ENCODE peak calls at places on chromosome 19, in four cellular contexts. One of them, this sample, is unnamed.

GRCh38 chr19:15283141-15283885 is 49.0 kb downstream of the BRD4 start:
- DNase-seq in suprapubic skin: no peak
- DNase-seq in CD8-positive, alpha-beta T cell: no peak
- DNase-seq in body of pancreas: peak
- DNase-seq in this sample: no peak

GRCh38 chr19:2315121-2315817 is 7.3 kb upstream of the LINGO3 start:
- DNase-seq in suprapubic skin: no peak
- DNase-seq in CD8-positive, alpha-beta T cell: no peak
- DNase-seq in body of pancreas: no peak
- DNase-seq in this sample: no peak

GRCh38 chr19:1247747-1248453 is 483 bp upstream of the MIDN start:
- DNase-seq in suprapubic skin: no peak
- DNase-seq in CD8-positive, alpha-beta T cell: peak
- DNase-seq in body of pancreas: peak
- DNase-seq in this sample: no peak

GRCh38 chr19:2051771-2052704 is 994 bp upstream of the MKNK2 start:
- DNase-seq in suprapubic skin: peak
- DNase-seq in CD8-positive, alpha-beta T cell: no peak
- DNase-seq in body of pancreas: peak
- DNase-seq in this sample: no peak

GRCh38 chr19:6767357-6768235 is at the start of gene SH2D3A:
- DNase-seq in suprapubic skin: peak
- DNase-seq in CD8-positive, alpha-beta T cell: peak
- DNase-seq in body of pancreas: peak
- DNase-seq in this sample: peak

GRCh38 chr19:38392707-38393308 is 4.3 kb downstream of the SPRED3 start:
- DNase-seq in suprapubic skin: no peak
- DNase-seq in CD8-positive, alpha-beta T cell: no peak
- DNase-seq in body of pancreas: no peak
- DNase-seq in this sample: no peak

GRCh38 chr19:45253396-45254027 is 2.4 kb downstream of the MARK4 start:
- DNase-seq in suprapubic skin: no peak
- DNase-seq in CD8-positive, alpha-beta T cell: no peak
- DNase-seq in body of pancreas: no peak
- DNase-seq in this sample: no peak

GRCh38 chr19:37452500-37453245 is 14.6 kb downstream of the ZNF569 start:
- DNase-seq in suprapubic skin: no peak
- DNase-seq in CD8-positive, alpha-beta T cell: no peak
- DNase-seq in body of pancreas: no peak
- DNase-seq in this sample: no peak

GRCh38 chr19:511101-511841 is 4.0 kb downstream of the TPGS1 start:
- DNase-seq in suprapubic skin: no peak
- DNase-seq in CD8-positive, alpha-beta T cell: peak
- DNase-seq in body of pancreas: no peak
- DNase-seq in this sample: no peak

GRCh38 chr19:7670150-7670784 is 1.4 kb downstream of the RETN start:
- DNase-seq in suprapubic skin: no peak
- DNase-seq in CD8-positive, alpha-beta T cell: no peak
- DNase-seq in body of pancreas: no peak
- DNase-seq in this sample: no peak

GRCh38 chr19:3034845-3035541 is 5.9 kb upstream of the TLE2 start:
- DNase-seq in suprapubic skin: no peak
- DNase-seq in CD8-positive, alpha-beta T cell: no peak
- DNase-seq in body of pancreas: no peak
- DNase-seq in this sample: no peak

GRCh38 chr19:18112989-18113478 is 15.5 kb downstream of the MAST3 start:
- DNase-seq in suprapubic skin: no peak
- DNase-seq in CD8-positive, alpha-beta T cell: peak
- DNase-seq in body of pancreas: peak
- DNase-seq in this sample: no peak

GRCh38 chr19:15324791-15325519 is 7.4 kb downstream of the BRD4 start:
- DNase-seq in suprapubic skin: no peak
- DNase-seq in CD8-positive, alpha-beta T cell: no peak
- DNase-seq in body of pancreas: peak
- DNase-seq in this sample: no peak

GRCh38 chr19:32945260-32945659 is 26.5 kb downstream of the CEP89 start:
- DNase-seq in suprapubic skin: no peak
- DNase-seq in CD8-positive, alpha-beta T cell: no peak
- DNase-seq in body of pancreas: no peak
- DNase-seq in this sample: no peak

GRCh38 chr19:33797821-33798633 is 1.4 kb downstream of the KCTD15 start:
- DNase-seq in suprapubic skin: no peak
- DNase-seq in CD8-positive, alpha-beta T cell: no peak
- DNase-seq in body of pancreas: peak
- DNase-seq in this sample: no peak

GRCh38 chr19:13053761-13054604 is 48.7 kb downstream of the LYL1 start:
- DNase-seq in suprapubic skin: peak
- DNase-seq in CD8-positive, alpha-beta T cell: no peak
- DNase-seq in body of pancreas: peak
- DNase-seq in this sample: no peak

GRCh38 chr19:42419309-42419708 is 7.9 kb downstream of the LIPE start:
- DNase-seq in suprapubic skin: no peak
- DNase-seq in CD8-positive, alpha-beta T cell: no peak
- DNase-seq in body of pancreas: no peak
- DNase-seq in this sample: no peak

GRCh38 chr19:33304760-33305647 is 2.7 kb upstream of the CEBPA start:
- DNase-seq in suprapubic skin: no peak
- DNase-seq in CD8-positive, alpha-beta T cell: no peak
- DNase-seq in body of pancreas: peak
- DNase-seq in this sample: no peak

GRCh38 chr19:46967578-46968018 is 52.0 kb upstream of the NPAS1 start:
- DNase-seq in suprapubic skin: no peak
- DNase-seq in CD8-positive, alpha-beta T cell: peak
- DNase-seq in body of pancreas: no peak
- DNase-seq in this sample: no peak

GRCh38 chr19:38975861-38976271 is 324 bp upstream of the FBXO17 start:
- DNase-seq in suprapubic skin: no peak
- DNase-seq in CD8-positive, alpha-beta T cell: no peak
- DNase-seq in body of pancreas: peak
- DNase-seq in this sample: no peak

GRCh38 chr19:290539-291521 is at the start of gene PLPP2:
- DNase-seq in suprapubic skin: no peak
- DNase-seq in CD8-positive, alpha-beta T cell: no peak
- DNase-seq in body of pancreas: peak
- DNase-seq in this sample: peak

GRCh38 chr19:30056580-30056979 is 114.5 kb downstream of the URI1 start:
- DNase-seq in suprapubic skin: no peak
- DNase-seq in CD8-positive, alpha-beta T cell: no peak
- DNase-seq in body of pancreas: no peak
- DNase-seq in this sample: no peak

GRCh38 chr19:34493649-34494044 is 12.1 kb downstream of the WTIP start:
- DNase-seq in suprapubic skin: no peak
- DNase-seq in CD8-positive, alpha-beta T cell: no peak
- DNase-seq in body of pancreas: no peak
- DNase-seq in this sample: no peak

GRCh38 chr19:7874080-7874856 is at the start of gene PRR36:
- DNase-seq in suprapubic skin: no peak
- DNase-seq in CD8-positive, alpha-beta T cell: no peak
- DNase-seq in body of pancreas: peak
- DNase-seq in this sample: no peak

GRCh38 chr19:6073858-6074708 is 36.2 kb downstream of the RFX2 start:
- DNase-seq in suprapubic skin: no peak
- DNase-seq in CD8-positive, alpha-beta T cell: no peak
- DNase-seq in body of pancreas: no peak
- DNase-seq in this sample: no peak

GRCh38 chr19:9323919-9324583 is at the start of gene ZNF559:
- DNase-seq in suprapubic skin: peak
- DNase-seq in CD8-positive, alpha-beta T cell: peak
- DNase-seq in body of pancreas: peak
- DNase-seq in this sample: no peak

GRCh38 chr19:17671906-17672305 is 16.2 kb downstream of the UNC13A start:
- DNase-seq in suprapubic skin: no peak
- DNase-seq in CD8-positive, alpha-beta T cell: no peak
- DNase-seq in body of pancreas: no peak
- DNase-seq in this sample: no peak

GRCh38 chr19:24000656-24001055 is 86.0 kb downstream of the ZNF726 start:
- DNase-seq in suprapubic skin: no peak
- DNase-seq in CD8-positive, alpha-beta T cell: no peak
- DNase-seq in body of pancreas: no peak
- DNase-seq in this sample: no peak

GRCh38 chr19:30525383-30525782 is 153.2 kb downstream of the ZNF536 start:
- DNase-seq in suprapubic skin: no peak
- DNase-seq in CD8-positive, alpha-beta T cell: no peak
- DNase-seq in body of pancreas: no peak
- DNase-seq in this sample: no peak

GRCh38 chr19:13825489-13826475 is 30.5 kb downstream of the ZSWIM4 start:
- DNase-seq in suprapubic skin: no peak
- DNase-seq in CD8-positive, alpha-beta T cell: no peak
- DNase-seq in body of pancreas: no peak
- DNase-seq in this sample: no peak

GRCh38 chr19:48530770-48531169 is 19.1 kb upstream of the LMTK3 start:
- DNase-seq in suprapubic skin: no peak
- DNase-seq in CD8-positive, alpha-beta T cell: no peak
- DNase-seq in body of pancreas: no peak
- DNase-seq in this sample: no peak

GRCh38 chr19:7545904-7546303 is 10.4 kb downstream of the PNPLA6 start:
- DNase-seq in suprapubic skin: no peak
- DNase-seq in CD8-positive, alpha-beta T cell: no peak
- DNase-seq in body of pancreas: no peak
- DNase-seq in this sample: no peak

GRCh38 chr19:29567366-29567915 is 38.6 kb upstream of the POP4 start:
- DNase-seq in suprapubic skin: peak
- DNase-seq in CD8-positive, alpha-beta T cell: no peak
- DNase-seq in body of pancreas: no peak
- DNase-seq in this sample: no peak

GRCh38 chr19:14940266-14940665 is 1.0 kb upstream of the OR7C2 start:
- DNase-seq in suprapubic skin: no peak
- DNase-seq in CD8-positive, alpha-beta T cell: no peak
- DNase-seq in body of pancreas: no peak
- DNase-seq in this sample: no peak

GRCh38 chr19:12939292-12939606 is 840 bp downstream of the CALR start:
- DNase-seq in suprapubic skin: no peak
- DNase-seq in CD8-positive, alpha-beta T cell: no peak
- DNase-seq in body of pancreas: peak
- DNase-seq in this sample: no peak

GRCh38 chr19:33906578-33907335 is 110.1 kb downstream of the KCTD15 start:
- DNase-seq in suprapubic skin: no peak
- DNase-seq in CD8-positive, alpha-beta T cell: no peak
- DNase-seq in body of pancreas: peak
- DNase-seq in this sample: no peak

GRCh38 chr19:52336117-52336811 is at the start of gene ZNF610:
- DNase-seq in suprapubic skin: peak
- DNase-seq in CD8-positive, alpha-beta T cell: peak
- DNase-seq in body of pancreas: peak
- DNase-seq in this sample: peak

GRCh38 chr19:52335768-52336116 is 301 bp upstream of the ZNF610 start:
- DNase-seq in suprapubic skin: no peak
- DNase-seq in CD8-positive, alpha-beta T cell: no peak
- DNase-seq in body of pancreas: no peak
- DNase-seq in this sample: no peak

GRCh38 chr19:52331757-52332156 is 4.3 kb upstream of the ZNF610 start:
- DNase-seq in suprapubic skin: no peak
- DNase-seq in CD8-positive, alpha-beta T cell: no peak
- DNase-seq in body of pancreas: no peak
- DNase-seq in this sample: no peak

GRCh38 chr19:52336976-52337375 is 933 bp downstream of the ZNF610 start:
- DNase-seq in suprapubic skin: no peak
- DNase-seq in CD8-positive, alpha-beta T cell: no peak
- DNase-seq in body of pancreas: no peak
- DNase-seq in this sample: no peak
- H3K27ac ChIP-seq in suprapubic skin: no peak
- H3K27ac ChIP-seq in CD8-positive, alpha-beta T cell: peak
- H3K27ac ChIP-seq in body of pancreas: no peak
- H3K27ac ChIP-seq in this sample: no peak

DNA sequence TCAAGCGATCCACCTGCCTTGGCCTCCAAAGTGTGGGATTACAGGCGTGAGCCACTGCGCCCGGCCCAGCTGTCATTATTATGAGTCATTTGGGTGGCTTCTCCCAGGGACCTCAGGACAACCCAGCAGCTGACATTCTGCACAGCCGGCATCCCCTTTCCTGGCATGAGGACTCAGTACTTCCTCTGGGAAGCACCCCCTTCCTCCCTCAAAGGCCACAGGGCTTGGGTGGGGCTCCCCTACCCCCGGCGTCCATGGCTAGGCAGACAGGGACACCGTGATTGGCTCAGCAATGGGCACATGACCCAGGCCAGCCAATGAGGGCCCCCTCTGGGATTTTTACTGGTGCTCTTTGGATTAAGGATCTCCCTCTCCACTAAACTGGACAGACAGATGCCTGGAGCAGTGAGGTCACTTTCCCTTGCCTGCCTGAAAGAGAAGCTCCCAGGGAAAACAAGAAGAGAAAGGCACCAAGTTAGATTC is 6.0 kb downstream of the KANK2 start:
- DNase-seq in suprapubic skin: peak
- DNase-seq in CD8-positive, alpha-beta T cell: no peak
- DNase-seq in body of pancreas: no peak
- DNase-seq in this sample: no peak
- H3K27ac ChIP-seq in suprapubic skin: peak
- H3K27ac ChIP-seq in CD8-positive, alpha-beta T cell: no peak
- H3K27ac ChIP-seq in body of pancreas: no peak
- H3K27ac ChIP-seq in this sample: no peak

DNA sequence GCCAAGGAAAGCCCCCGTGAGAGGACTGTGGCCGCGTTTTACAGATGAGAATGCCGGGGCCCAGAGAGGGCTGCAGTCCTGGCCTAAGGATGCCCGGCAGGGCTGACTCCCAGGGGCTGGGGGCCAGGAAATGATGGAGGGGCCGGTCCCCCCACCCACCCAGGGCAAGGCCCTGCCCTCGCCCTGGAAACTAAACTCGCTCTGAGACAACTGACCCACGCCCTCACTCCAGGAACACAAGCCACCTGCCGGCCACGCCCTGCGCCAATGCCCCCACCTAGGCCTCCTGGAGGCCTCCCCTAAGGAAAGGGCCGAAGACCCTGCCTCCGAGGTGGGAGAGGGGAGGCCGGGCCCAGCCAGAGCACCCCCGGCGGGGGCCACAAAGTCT is 7.2 kb downstream of the ZBTB7A start:
- DNase-seq in suprapubic skin: no peak
- DNase-seq in CD8-positive, alpha-beta T cell: no peak
- DNase-seq in body of pancreas: peak
- DNase-seq in this sample: no peak
- H3K27ac ChIP-seq in suprapubic skin: peak
- H3K27ac ChIP-seq in CD8-positive, alpha-beta T cell: peak
- H3K27ac ChIP-seq in body of pancreas: peak
- H3K27ac ChIP-seq in this sample: no peak

DNA sequence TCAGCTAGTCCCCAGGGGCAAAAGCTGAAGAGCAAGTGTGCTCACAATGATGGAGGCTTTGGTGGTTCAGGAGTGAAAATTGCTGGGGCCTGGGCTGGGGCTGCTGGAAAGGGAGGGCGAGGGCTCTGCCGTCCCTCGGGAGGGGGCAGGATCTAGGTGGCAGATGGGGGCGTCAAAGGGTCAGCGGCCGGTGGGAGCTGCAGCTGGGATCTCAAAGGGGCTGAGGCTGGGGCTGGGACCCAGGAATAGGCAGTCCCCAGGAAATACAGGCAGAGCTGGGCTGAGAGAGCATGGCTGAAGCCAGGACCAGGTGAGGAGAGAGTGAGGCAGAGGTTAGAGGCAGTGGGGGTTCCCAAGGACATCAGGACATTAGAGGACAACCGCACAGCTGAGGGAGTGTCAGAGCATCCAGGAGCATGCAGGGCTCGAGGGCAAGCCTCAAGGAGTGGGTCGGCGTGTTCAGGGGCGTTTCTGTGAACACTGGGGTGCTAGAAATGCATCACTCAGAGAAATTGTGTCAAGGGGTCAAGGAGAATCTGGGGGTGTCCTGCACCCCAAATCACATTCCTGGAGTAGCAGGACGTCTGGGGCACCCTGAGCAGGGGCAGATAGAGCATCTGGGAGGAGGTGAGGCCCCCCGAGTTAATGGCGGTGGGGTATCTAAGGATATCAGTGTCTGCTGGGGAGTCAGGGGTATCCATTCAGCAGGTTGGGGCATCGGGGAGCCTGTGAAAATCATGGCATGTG is 1.2 kb upstream of the SYNE4 start:
- DNase-seq in suprapubic skin: no peak
- DNase-seq in CD8-positive, alpha-beta T cell: no peak
- DNase-seq in body of pancreas: no peak
- DNase-seq in this sample: no peak
- H3K27ac ChIP-seq in suprapubic skin: no peak
- H3K27ac ChIP-seq in CD8-positive, alpha-beta T cell: no peak
- H3K27ac ChIP-seq in body of pancreas: peak
- H3K27ac ChIP-seq in this sample: no peak

This sample was measured in iPS DF 6.9.